ENCODE peak calls at places on chromosomes 7 and 10, in five cellular contexts. D, W, Y, K and L are unnamed samples.

GRCh38 chr10:125547010-125547650 is 135.8 kb downstream of the TEX36 start:
- DNase-seq in D (no peak), Y (no peak), K (no peak), W (no peak), L (no peak)

GRCh38 chr10:61280303-61280702 is 172.9 kb downstream of the TMEM26 start:
- DNase-seq in W (no peak), K (no peak), D (no peak), Y (no peak), L (no peak)

GRCh38 chr7:29289156-29290021 is 94.8 kb downstream of the CHN2 start:
- DNase-seq in W (peak), D (no peak), Y (no peak), K (no peak), L (no peak)

GRCh38 chr10:122878799-122879338 is 512 bp downstream of the FAM24B start:
- DNase-seq in Y (no peak), K (no peak), D (no peak), W (no peak), L (no peak)

GRCh38 chr7:24354456-24354855 is 70.5 kb downstream of the NPY start:
- DNase-seq in K (no peak), D (no peak), W (no peak), Y (no peak), L (no peak)

GRCh38 chr10:122279725-122280141 is 8.6 kb downstream of the BTBD16 start:
- DNase-seq in K (peak), D (no peak), Y (peak), W (no peak), L (no peak)

GRCh38 chr7:30799206-30799975 is 28.2 kb downstream of the MINDY4 start:
- DNase-seq in D (no peak), W (peak), K (no peak), Y (no peak), L (peak)

GRCh38 chr7:97973206-97973658 is 16.8 kb downstream of the OCM2 start:
- DNase-seq in Y (peak), D (no peak), W (no peak), K (no peak), L (no peak)

GRCh38 chr7:85095357-85095756 is 91.5 kb downstream of the SEMA3D start:
- DNase-seq in Y (no peak), W (no peak), D (no peak), K (no peak), L (no peak)

GRCh38 chr10:43136995-43137700 is 1.1 kb upstream of the CSGALNACT2 start:
- DNase-seq in Y (no peak), D (no peak), K (no peak), W (no peak), L (no peak)

GRCh38 chr7:77538186-77538907 is 1.3 kb downstream of the PTPN12 start:
- DNase-seq in Y (peak), W (peak), D (no peak), K (no peak), L (peak)

GRCh38 chr7:65379318-65379717 is 5.7 kb downstream of the ZNF92 start:
- DNase-seq in W (no peak), K (no peak), D (no peak), Y (no peak), L (no peak)